ENCODE peak calls at places on chromosome 16, in seven cellular contexts. D is H54, Z is NCI-H1048, Y is endothelial cell, K is renal cortical epithelial cell, E is EL, T is activated gamma-delta T cell treated with Interleukin-2 at 50 U/mL for 16 hours. W is an unnamed sample.
A peak's percentile ranks its signal among the peaks of the same experiment; 100 is the strongest.

GRCh38 chr16:75024182-75024581 is 25.4 kb downstream of the ZNRF1 start:
- DNase-seq in D (no peak), Z (no peak), Y (no peak), K (no peak), E (no peak), T (no peak), W (no peak)

GRCh38 chr16:57260294-57260929 is 15.4 kb downstream of the ARL2BP start:
- DNase-seq in D (peak; percentile 63), Z (no peak), Y (peak; percentile 27), K (peak; percentile 91), E (peak; percentile 66), T (peak; percentile 23), W (peak; percentile 50)

GRCh38 chr16:64900517-64900916 is 221.3 kb downstream of the CDH11 start:
- DNase-seq in D (no peak), Z (no peak), Y (no peak), K (no peak), E (no peak), T (no peak), W (no peak)

GRCh38 chr16:4765511-4766474 is 1.2 kb downstream of the ZNF500 start:
- DNase-seq in D (no peak), Z (no peak), Y (peak; percentile 27), K (no peak), E (no peak), T (no peak), W (no peak)

GRCh38 chr16:3655791-3656490 is 1.4 kb downstream of the DNASE1 start:
- DNase-seq in D (no peak), Z (no peak), Y (no peak), K (no peak), E (no peak), T (no peak), W (no peak)

GRCh38 chr16:27286446-27286845 is 17.9 kb upstream of the NSMCE1 start:
- DNase-seq in D (peak; percentile 71), Z (no peak), Y (no peak), K (peak; percentile 97), E (peak; percentile 96), T (no peak), W (peak; percentile 94)

GRCh38 chr16:68776821-68777485 is 39.9 kb downstream of the CDH1 start:
- DNase-seq in D (no peak), Z (no peak), Y (no peak), K (peak; percentile 27), E (no peak), T (peak; percentile 12), W (peak; percentile 13)

GRCh38 chr16:7364054-7364407 is 31.4 kb downstream of the RBFOX1 start:
- DNase-seq in D (no peak), Z (no peak), Y (no peak), K (no peak), E (no peak), T (no peak), W (no peak)

GRCh38 chr16:67150058-67150832 is 553 bp downstream of the B3GNT9 start:
- DNase-seq in D (peak; percentile 71), Z (no peak), Y (peak; percentile 64), K (no peak), E (peak; percentile 62), T (no peak), W (peak; percentile 67)

GRCh38 chr16:49468611-49469322 is 95.2 kb downstream of the C16orf78 start:
- DNase-seq in D (no peak), Z (no peak), Y (no peak), K (no peak), E (no peak), T (no peak), W (no peak)

GRCh38 chr16:49399594-49400364 is 26.2 kb downstream of the C16orf78 start:
- DNase-seq in D (no peak), Z (no peak), Y (no peak), K (no peak), E (no peak), T (no peak), W (no peak)

GRCh38 chr16:4962716-4963115 is 4.6 kb downstream of the SEC14L5 start:
- DNase-seq in D (no peak), Z (no peak), Y (no peak), K (no peak), E (no peak), T (no peak), W (no peak)